ENCODE peak calls at places on chromosomes 16 and 17, in nine cellular contexts. One of them, this sample, is unnamed.

GRCh38 chr17:2202302-2202995 is 101.1 kb downstream of the SMG6 start:
- DNase-seq in upper lobe of left lung: no peak
- DNase-seq in ovary: no peak
- DNase-seq in Peyer's patch: no peak
- DNase-seq in IMR-90: no peak
- DNase-seq in spleen: no peak
- DNase-seq in sigmoid colon: no peak
- DNase-seq in transverse colon: no peak
- DNase-seq in esophagus muscularis mucosa: no peak
- DNase-seq in this sample: no peak

GRCh38 chr16:27718136-27718766 is 168.3 kb downstream of the KATNIP start:
- DNase-seq in transverse colon: no peak
- DNase-seq in upper lobe of left lung: no peak
- DNase-seq in ovary: no peak
- DNase-seq in Peyer's patch: peak; percentile 37
- DNase-seq in IMR-90: no peak
- DNase-seq in spleen: peak; percentile 45
- DNase-seq in sigmoid colon: peak; percentile 61
- DNase-seq in esophagus muscularis mucosa: no peak
- DNase-seq in this sample: peak; percentile 35

GRCh38 chr17:66855204-66855603 is 20.3 kb downstream of the CACNG5 start:
- DNase-seq in upper lobe of left lung: no peak
- DNase-seq in ovary: no peak
- DNase-seq in IMR-90: no peak
- DNase-seq in transverse colon: no peak
- DNase-seq in sigmoid colon: no peak
- DNase-seq in spleen: no peak
- DNase-seq in Peyer's patch: no peak
- DNase-seq in esophagus muscularis mucosa: no peak
- DNase-seq in this sample: peak; percentile 51

GRCh38 chr17:46815474-46816353 is 2.8 kb downstream of the WNT3 start:
- DNase-seq in Peyer's patch: no peak
- DNase-seq in ovary: no peak
- DNase-seq in esophagus muscularis mucosa: no peak
- DNase-seq in IMR-90: no peak
- DNase-seq in transverse colon: no peak
- DNase-seq in sigmoid colon: no peak
- DNase-seq in spleen: no peak
- DNase-seq in upper lobe of left lung: no peak
- DNase-seq in this sample: no peak

GRCh38 chr17:40157972-40158371 is 17.6 kb downstream of the CASC3 start:
- DNase-seq in Peyer's patch: no peak
- DNase-seq in upper lobe of left lung: no peak
- DNase-seq in sigmoid colon: no peak
- DNase-seq in esophagus muscularis mucosa: no peak
- DNase-seq in spleen: no peak
- DNase-seq in IMR-90: no peak
- DNase-seq in transverse colon: no peak
- DNase-seq in ovary: no peak
- DNase-seq in this sample: no peak

GRCh38 chr16:56589141-56590039 is at the start of gene MT3:
- DNase-seq in esophagus muscularis mucosa: no peak
- DNase-seq in IMR-90: no peak
- DNase-seq in transverse colon: peak; percentile 38
- DNase-seq in ovary: no peak
- DNase-seq in Peyer's patch: peak; percentile 61
- DNase-seq in spleen: no peak
- DNase-seq in upper lobe of left lung: peak; percentile 84
- DNase-seq in sigmoid colon: no peak
- DNase-seq in this sample: peak; percentile 39

GRCh38 chr17:66964930-66965800 is 658 bp downstream of the CACNG4 start:
- DNase-seq in IMR-90: no peak
- DNase-seq in transverse colon: no peak
- DNase-seq in Peyer's patch: no peak
- DNase-seq in sigmoid colon: no peak
- DNase-seq in spleen: no peak
- DNase-seq in ovary: no peak
- DNase-seq in esophagus muscularis mucosa: no peak
- DNase-seq in upper lobe of left lung: peak; percentile 90
- DNase-seq in this sample: peak; percentile 44

GRCh38 chr17:37373530-37374159 is 2.1 kb upstream of the C17orf78 start:
- DNase-seq in ovary: peak; percentile 48
- DNase-seq in esophagus muscularis mucosa: no peak
- DNase-seq in spleen: no peak
- DNase-seq in Peyer's patch: peak; percentile 54
- DNase-seq in upper lobe of left lung: no peak
- DNase-seq in transverse colon: peak; percentile 75
- DNase-seq in IMR-90: peak; percentile 87
- DNase-seq in sigmoid colon: no peak
- DNase-seq in this sample: peak; percentile 80

GRCh38 chr17:42554250-42555121 is 1.8 kb downstream of the HSD17B1 start:
- DNase-seq in transverse colon: peak; percentile 92
- DNase-seq in sigmoid colon: peak; percentile 95
- DNase-seq in spleen: peak; percentile 98
- DNase-seq in ovary: peak; percentile 92
- DNase-seq in Peyer's patch: peak; percentile 92
- DNase-seq in IMR-90: peak; percentile 76
- DNase-seq in upper lobe of left lung: peak; percentile 97
- DNase-seq in esophagus muscularis mucosa: peak; percentile 94
- DNase-seq in this sample: peak; percentile 92

DNA sequence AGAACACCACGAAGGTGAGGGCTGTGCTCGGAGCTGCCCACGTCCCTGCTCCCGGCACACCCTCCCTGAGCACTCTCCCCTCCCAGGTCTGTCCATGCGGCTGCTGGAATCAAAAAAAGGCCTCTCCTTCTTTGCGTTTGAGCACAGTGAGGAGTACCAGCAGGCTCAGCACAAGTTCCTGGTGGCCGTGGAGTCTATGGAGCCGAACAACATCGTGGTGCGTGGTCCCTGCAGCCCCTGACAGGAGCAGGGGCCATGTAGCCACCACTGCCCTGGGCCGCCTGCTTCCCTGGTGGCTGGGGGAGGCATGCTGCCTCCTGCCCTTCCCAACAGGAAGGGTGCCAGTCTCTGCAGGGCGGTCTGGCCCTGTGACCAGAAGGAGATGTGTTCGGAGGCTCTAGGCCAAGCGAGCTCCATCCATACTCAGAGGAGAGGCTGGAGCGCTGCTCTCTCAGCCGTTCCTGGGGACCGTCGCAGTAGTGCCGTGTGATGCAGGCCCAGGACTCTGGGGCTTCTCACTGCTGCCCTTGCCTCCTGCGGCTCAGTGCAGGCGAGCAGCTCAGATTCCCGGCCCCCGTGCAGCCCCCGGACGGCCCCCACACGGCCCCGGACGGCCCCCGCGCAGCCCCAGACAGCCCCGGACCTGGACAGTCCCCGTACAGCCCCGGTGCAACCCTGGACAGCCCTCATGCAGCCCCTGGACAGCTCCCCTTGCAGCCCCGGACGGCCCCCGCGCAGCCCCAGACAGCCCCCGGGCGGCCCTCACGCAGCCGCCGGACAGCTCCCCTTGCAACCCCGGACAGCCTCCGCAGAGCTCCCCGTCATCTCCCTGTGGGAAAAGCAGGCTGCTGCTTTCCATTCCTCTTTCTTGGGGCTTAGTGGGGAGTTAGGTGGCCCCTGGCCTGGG is 20.5 kb downstream of the TCF25 start:
- DNase-seq in sigmoid colon: no peak
- DNase-seq in transverse colon: no peak
- DNase-seq in ovary: no peak
- DNase-seq in upper lobe of left lung: no peak
- DNase-seq in spleen: no peak
- DNase-seq in Peyer's patch: no peak
- DNase-seq in IMR-90: no peak
- DNase-seq in esophagus muscularis mucosa: no peak
- DNase-seq in this sample: no peak
- TF ChIP-seq POLR2A in sigmoid colon: no peak
- TF ChIP-seq POLR2A in transverse colon: no peak
- TF ChIP-seq POLR2A in ovary: no peak
- TF ChIP-seq POLR2A in upper lobe of left lung: no peak
- TF ChIP-seq POLR2A in spleen: no peak
- TF ChIP-seq POLR2A in Peyer's patch: no peak
- TF ChIP-seq POLR2A in IMR-90: no peak
- TF ChIP-seq POLR2A in esophagus muscularis mucosa: no peak
- TF ChIP-seq POLR2A in this sample: no peak

DNA sequence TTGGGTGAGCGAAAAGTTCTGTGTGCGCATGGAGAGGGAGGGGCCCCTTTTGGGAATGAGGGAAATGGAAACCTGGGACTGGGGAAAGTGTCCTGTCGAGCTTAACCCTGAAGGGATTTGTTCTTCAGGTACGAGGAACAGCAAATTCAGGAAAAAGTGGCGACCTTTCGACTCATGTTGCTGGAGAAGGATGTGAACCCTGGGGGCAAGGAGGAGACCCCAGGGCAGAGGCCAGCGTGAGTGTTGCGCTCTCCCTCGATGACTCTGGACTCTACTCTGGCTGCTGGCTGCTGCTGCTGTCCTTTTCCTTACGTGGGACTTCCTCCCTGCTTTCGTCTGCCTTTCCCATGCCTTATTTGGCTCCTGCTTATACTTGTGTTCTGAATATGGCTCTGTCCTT is 4.9 kb downstream of the SRRM2 start:
- DNase-seq in spleen: peak; percentile 27
- DNase-seq in sigmoid colon: no peak
- DNase-seq in transverse colon: no peak
- DNase-seq in upper lobe of left lung: no peak
- DNase-seq in IMR-90: no peak
- DNase-seq in Peyer's patch: peak; percentile 34
- DNase-seq in esophagus muscularis mucosa: no peak
- DNase-seq in ovary: no peak
- DNase-seq in this sample: no peak
- H3K36me3 ChIP-seq in spleen: peaks cover 64% of the 10 kb centered on the region
- H3K36me3 ChIP-seq in sigmoid colon: peaks cover 48% of the 10 kb centered on the region
- H3K36me3 ChIP-seq in transverse colon: peaks cover 52% of the 10 kb centered on the region
- H3K36me3 ChIP-seq in upper lobe of left lung: peaks cover 56% of the 10 kb centered on the region
- H3K36me3 ChIP-seq in IMR-90: peaks cover 49% of the 10 kb centered on the region
- H3K36me3 ChIP-seq in Peyer's patch: peaks cover 2% of the 10 kb centered on the region
- H3K36me3 ChIP-seq in esophagus muscularis mucosa: peaks cover 62% of the 10 kb centered on the region
- H3K36me3 ChIP-seq in ovary: no peaks in the 10 kb centered on the region
- H3K36me3 ChIP-seq in this sample: peaks cover 3% of the 10 kb centered on the region

DNA sequence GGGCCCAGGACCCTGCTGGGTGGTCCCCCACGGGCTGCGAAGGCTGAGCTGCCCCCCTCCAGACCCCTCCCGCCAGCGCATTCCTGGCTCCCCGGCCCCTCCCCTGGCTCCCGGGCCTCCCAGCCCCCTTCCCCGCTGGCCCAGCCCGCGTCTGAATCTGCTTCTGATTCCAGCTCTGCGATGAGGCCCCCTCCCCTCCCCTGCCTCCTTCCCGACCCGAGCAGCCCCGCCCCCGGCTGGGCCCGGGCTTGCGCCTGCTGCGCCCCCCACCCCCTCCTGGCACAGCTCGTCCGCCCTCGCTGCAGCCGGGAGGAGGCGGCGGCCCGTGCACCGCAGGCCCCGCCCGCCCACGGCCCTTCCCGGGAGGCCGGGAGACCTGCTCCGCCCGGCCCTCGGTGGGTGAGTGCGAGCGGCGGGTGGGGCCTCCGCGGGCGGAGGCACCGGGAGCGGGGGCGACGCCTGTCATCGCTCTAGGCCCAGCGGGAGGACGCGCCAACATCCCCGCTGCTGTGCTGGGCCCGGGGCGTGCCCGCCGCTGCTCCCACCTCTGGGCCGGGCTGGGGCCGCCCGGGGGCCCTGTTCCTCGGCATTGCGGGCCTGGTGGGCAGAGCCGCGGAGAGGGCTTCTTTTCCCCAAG is at the start of gene NTN3:
- DNase-seq in Peyer's patch: no peak
- DNase-seq in IMR-90: no peak
- DNase-seq in spleen: no peak
- DNase-seq in sigmoid colon: no peak
- DNase-seq in ovary: no peak
- DNase-seq in transverse colon: no peak
- DNase-seq in upper lobe of left lung: peak; percentile 88
- DNase-seq in esophagus muscularis mucosa: no peak
- DNase-seq in this sample: no peak
- TF ChIP-seq POLR2A in Peyer's patch: no peak
- TF ChIP-seq POLR2A in IMR-90: no peak
- TF ChIP-seq POLR2A in spleen: no peak
- TF ChIP-seq POLR2A in sigmoid colon: no peak
- TF ChIP-seq POLR2A in ovary: no peak
- TF ChIP-seq POLR2A in transverse colon: no peak
- TF ChIP-seq POLR2A in upper lobe of left lung: no peak
- TF ChIP-seq POLR2A in esophagus muscularis mucosa: no peak
- TF ChIP-seq POLR2A in this sample: no peak

GRCh38 chr16:89530401-89531381 is 22.5 kb downstream of the SPG7 start:
- DNase-seq in ovary: no peak
- DNase-seq in upper lobe of left lung: no peak
- DNase-seq in IMR-90: no peak
- DNase-seq in spleen: no peak
- DNase-seq in esophagus muscularis mucosa: no peak
- DNase-seq in transverse colon: no peak
- DNase-seq in Peyer's patch: no peak
- DNase-seq in sigmoid colon: no peak
- DNase-seq in this sample: no peak

GRCh38 chr16:89529097-89529496 is 20.9 kb downstream of the SPG7 start:
- DNase-seq in sigmoid colon: no peak
- DNase-seq in Peyer's patch: no peak
- DNase-seq in ovary: no peak
- DNase-seq in esophagus muscularis mucosa: no peak
- DNase-seq in IMR-90: no peak
- DNase-seq in spleen: no peak
- DNase-seq in upper lobe of left lung: no peak
- DNase-seq in transverse colon: no peak
- DNase-seq in this sample: no peak

GRCh38 chr16:89523680-89524344 is 15.6 kb downstream of the SPG7 start:
- DNase-seq in IMR-90: no peak
- DNase-seq in upper lobe of left lung: peak; percentile 72
- DNase-seq in ovary: no peak
- DNase-seq in Peyer's patch: no peak
- DNase-seq in esophagus muscularis mucosa: no peak
- DNase-seq in sigmoid colon: no peak
- DNase-seq in transverse colon: no peak
- DNase-seq in spleen: no peak
- DNase-seq in this sample: no peak

GRCh38 chr16:89522287-89522686 is 14.1 kb downstream of the SPG7 start:
- DNase-seq in spleen: no peak
- DNase-seq in ovary: no peak
- DNase-seq in IMR-90: no peak
- DNase-seq in upper lobe of left lung: peak; percentile 74
- DNase-seq in esophagus muscularis mucosa: no peak
- DNase-seq in Peyer's patch: no peak
- DNase-seq in transverse colon: no peak
- DNase-seq in sigmoid colon: no peak
- DNase-seq in this sample: no peak

DNA sequence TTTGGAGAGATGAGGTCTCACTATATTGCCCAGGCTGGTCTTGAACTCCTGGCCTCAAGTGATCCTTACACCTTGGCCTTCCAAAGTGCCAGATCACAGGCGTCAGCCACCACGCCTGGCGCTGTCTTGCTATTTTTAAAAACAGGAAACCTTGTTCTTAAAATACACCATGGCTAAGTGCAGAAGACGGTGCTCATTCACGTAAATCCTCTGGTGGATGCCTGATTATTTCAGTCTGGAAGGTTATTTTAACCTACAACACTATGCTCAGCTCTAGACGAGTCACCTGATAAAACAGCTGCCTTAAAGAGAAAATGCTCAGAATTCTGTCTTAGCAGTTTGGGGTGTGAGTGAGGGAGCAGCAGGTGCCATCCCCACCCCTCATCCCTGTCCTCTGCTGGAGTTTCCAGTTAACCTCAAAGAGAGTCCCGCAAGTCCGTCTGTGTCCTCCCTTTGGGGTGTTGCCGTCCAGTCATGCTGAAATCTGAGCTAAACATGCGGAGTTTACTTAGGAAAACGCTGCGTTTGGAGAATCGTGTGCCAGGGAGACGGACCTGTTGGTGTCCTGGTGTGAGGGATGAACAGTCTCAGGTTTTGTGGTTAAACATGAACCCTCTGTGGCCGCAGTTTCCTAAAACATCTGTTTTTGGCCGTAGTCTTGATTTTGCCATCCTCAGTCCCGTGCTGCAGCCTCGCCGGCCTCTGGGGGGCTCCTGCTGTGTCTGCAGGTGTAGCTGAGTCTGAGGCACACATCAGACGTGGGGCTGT is 17.1 kb downstream of the SPG7 start:
- DNase-seq in IMR-90: no peak
- DNase-seq in sigmoid colon: no peak
- DNase-seq in spleen: no peak
- DNase-seq in Peyer's patch: no peak
- DNase-seq in transverse colon: peak; percentile 24
- DNase-seq in upper lobe of left lung: no peak
- DNase-seq in ovary: no peak
- DNase-seq in esophagus muscularis mucosa: no peak
- DNase-seq in this sample: no peak
- H3K36me3 ChIP-seq in IMR-90: peaks cover 75% of the 10 kb centered on the region
- H3K36me3 ChIP-seq in sigmoid colon: peaks cover 22% of the 10 kb centered on the region
- H3K36me3 ChIP-seq in spleen: peaks cover 100% of the 10 kb centered on the region
- H3K36me3 ChIP-seq in Peyer's patch: no peaks in the 10 kb centered on the region
- H3K36me3 ChIP-seq in transverse colon: peaks cover 63% of the 10 kb centered on the region
- H3K36me3 ChIP-seq in upper lobe of left lung: peaks cover 81% of the 10 kb centered on the region
- H3K36me3 ChIP-seq in ovary: no peaks in the 10 kb centered on the region
- H3K36me3 ChIP-seq in esophagus muscularis mucosa: peaks cover 98% of the 10 kb centered on the region
- H3K36me3 ChIP-seq in this sample: no peaks in the 10 kb centered on the region

This sample was measured in testis.